ENCODE peak calls at places on chromosomes 5 and 9, in four cellular contexts. G is transverse colon, F is PC-3, A is heart right ventricle. Z is an unnamed sample.

GRCh38 chr5:131491749-131492148 is 143.3 kb downstream of the RAPGEF6 start:
- DNase-seq in F (no peak), G (no peak), A (no peak), Z (no peak)

GRCh38 chr9:27528886-27529315 is 713 bp downstream of the MOB3B start:
- DNase-seq in G (peak; percentile 68), F (no peak), A (peak; percentile 44), Z (no peak)

GRCh38 chr5:145847499-145848497 is 12.7 kb upstream of the PRELID2 start:
- DNase-seq in G (no peak), A (no peak), F (peak; percentile 72), Z (no peak)

GRCh38 chr9:77276799-77277198 is 99.5 kb downstream of the VPS13A start:
- DNase-seq in G (no peak), F (no peak), A (no peak), Z (no peak)

GRCh38 chr9:114827658-114828360 is 22.0 kb upstream of the TNFSF15 start:
- DNase-seq in F (no peak), G (no peak), A (no peak), Z (no peak)

GRCh38 chr5:151896041-151896691 is 28.5 kb downstream of the GLRA1 start:
- DNase-seq in A (no peak), G (no peak), F (peak; percentile 56), Z (no peak)

GRCh38 chr5:65037845-65038815 is 269.4 kb downstream of the CWC27 start:
- DNase-seq in F (peak; percentile 25), G (peak; percentile 23), A (peak; percentile 53), Z (no peak)

GRCh38 chr5:173495225-173495904 is 121.1 kb downstream of the BOD1 start:
- DNase-seq in G (no peak), F (no peak), A (peak; percentile 23), Z (no peak)

GRCh38 chr5:135051399-135051798 is 17.4 kb upstream of the PITX1 start:
- DNase-seq in G (no peak), F (no peak), A (no peak), Z (no peak)

GRCh38 chr5:473344-474192 is 30.6 kb downstream of the EXOC3 start:
- DNase-seq in F (peak; percentile 40), G (peak; percentile 44), A (no peak), Z (peak; percentile 40)

GRCh38 chr9:5499889-5500398 is 10.4 kb upstream of the PDCD1LG2 start:
- DNase-seq in A (peak; percentile 70), F (peak; percentile 41), G (no peak), Z (peak; percentile 39)

GRCh38 chr9:92332577-92333287 is 7.0 kb downstream of the CENPP start:
- DNase-seq in G (no peak), A (peak; percentile 16), F (no peak), Z (no peak)

GRCh38 chr5:109950634-109951033 is 260.9 kb downstream of the MAN2A1 start:
- DNase-seq in A (no peak), G (no peak), F (no peak), Z (no peak)

GRCh38 chr5:134138416-134139376 is 24.2 kb downstream of the TCF7 start:
- DNase-seq in F (peak; percentile 75), A (no peak), G (no peak), Z (no peak)

GRCh38 chr9:116951588-116952433 is 264.7 kb downstream of the TRIM32 start:
- DNase-seq in G (no peak), F (peak; percentile 64), A (no peak), Z (no peak)

GRCh38 chr9:6426117-6426516 is 13.1 kb downstream of the UHRF2 start:
- DNase-seq in G (no peak), F (peak; percentile 6), A (no peak), Z (no peak)

GRCh38 chr5:157219491-157220271 is 39.0 kb downstream of the ITK start:
- DNase-seq in G (no peak), F (no peak), A (no peak), Z (no peak)

GRCh38 chr5:179242676-179243075 is 102.6 kb downstream of the ADAMTS2 start:
- DNase-seq in G (no peak), F (no peak), A (no peak), Z (no peak)

GRCh38 chr5:132181011-132181629 is 46.5 kb downstream of the P4HA2 start:
- DNase-seq in G (no peak), F (no peak), A (no peak), Z (no peak)

GRCh38 chr9:34541540-34541939 is 18.8 kb upstream of the ENHO start:
- DNase-seq in F (no peak), A (no peak), G (no peak), Z (no peak)

GRCh38 chr5:74641014-74641777 is 668 bp upstream of the ENC1 start:
- DNase-seq in G (peak; percentile 93), A (peak; percentile 69), F (peak; percentile 89), Z (peak; percentile 81)

GRCh38 chr9:120935383-120935857 is 8.8 kb upstream of the TRAF1 start:
- DNase-seq in A (peak; percentile 93), F (peak; percentile 90), G (peak; percentile 96), Z (peak; percentile 98)

GRCh38 chr9:113505963-113506624 is 42.6 kb downstream of the RGS3 start:
- DNase-seq in F (no peak), G (no peak), A (no peak), Z (no peak)

GRCh38 chr9:38036359-38037084 is 32.5 kb downstream of the SHB start:
- DNase-seq in A (no peak), G (no peak), F (no peak), Z (no peak)

GRCh38 chr5:54455413-54456157 is at the start of gene HSPB3:
- DNase-seq in F (no peak), A (peak; percentile 68), G (peak; percentile 22), Z (no peak)
- H3K27ac ChIP-seq in F (no peak within 1 kb of the TSS), A (peak within 1 kb of the TSS; percentile 89), G (peak within 1 kb of the TSS; percentile 34), Z (peak within 1 kb of the TSS; percentile 98)

GRCh38 chr5:33444542-33444941 is 3.8 kb downstream of the TARS1 start:
- DNase-seq in A (no peak), F (no peak), G (no peak), Z (no peak)
- H3K4me3 ChIP-seq in A (no peak overlapping the region), F (peak overlapping the region; percentile 15), G (no peak overlapping the region), Z (no peak overlapping the region)

GRCh38 chr5:127848098-127848497 is 144.9 kb downstream of the CCDC192 start:
- DNase-seq in A (no peak), G (peak; percentile 24), F (no peak), Z (no peak)
- TF ChIP-seq CTCF in A (no peak), G (no peak), F (no peak), Z (no peak)

GRCh38 chr5:14750712-14751111 is 86.2 kb downstream of the OTULIN start:
- DNase-seq in A (no peak), F (no peak), G (no peak), Z (no peak)
- H3K27ac ChIP-seq in A (no peak overlapping the region), F (no peak overlapping the region), G (no peak overlapping the region), Z (no peak overlapping the region)

Z was measured in lung.